ENCODE peak calls at places on chromosome 5, in nine cellular contexts. D is BE2C; P is hypothalamus; L is sciatic nerve; U is stimulated activated CD8-positive, alpha-beta memory T cell treated with anti-CD3 and anti-CD28 coated beads, Interleukin-2, amount 100 ng/mL, for 48 hours; G is iris pigment epithelial cell; X is Peyer's patch; O is right atrium auricular region; A is SK-MEL-5. K is an unnamed sample.

GRCh38 chr5:159961176-159961689 is 45.0 kb downstream of the ADRA1B start:
- DNase-seq in L (no peak), D (no peak), G (no peak), O (no peak), A (no peak), X (no peak), P (no peak), U (no peak), K (no peak)

GRCh38 chr5:166639151-166639550 is 1652.3 kb upstream of the WWC1 start:
- DNase-seq in G (no peak), U (no peak), P (no peak), D (no peak), A (no peak), L (no peak), X (no peak), O (no peak), K (no peak)

GRCh38 chr5:159053216-159053615 is 46.5 kb downstream of the EBF1 start:
- DNase-seq in A (no peak), P (no peak), O (no peak), G (no peak), X (no peak), D (no peak), L (no peak), U (no peak), K (no peak)

GRCh38 chr5:30194595-30194994 is 998.9 kb upstream of the CDH6 start:
- DNase-seq in D (no peak), X (no peak), L (no peak), G (no peak), A (no peak), P (no peak), O (no peak), U (no peak), K (no peak)

GRCh38 chr5:135509995-135510394 is 25.8 kb downstream of the NEUROG1 start:
- DNase-seq in G (no peak), X (no peak), O (no peak), D (no peak), A (no peak), P (no peak), U (no peak), L (no peak), K (no peak)

GRCh38 chr5:81630721-81631120 is 120.2 kb downstream of the SSBP2 start:
- DNase-seq in D (no peak), G (no peak), O (no peak), A (no peak), U (no peak), X (no peak), P (no peak), L (no peak), K (no peak)

GRCh38 chr5:102139029-102139428 is 157.1 kb downstream of the SLCO4C1 start:
- DNase-seq in D (no peak), L (no peak), U (no peak), P (no peak), A (no peak), G (peak), X (no peak), O (no peak), K (no peak)

GRCh38 chr5:135215617-135215995 is 181.6 kb upstream of the PITX1 start:
- DNase-seq in D (no peak), A (no peak), X (peak), O (peak), U (no peak), P (no peak), L (no peak), G (no peak), K (peak)

GRCh38 chr5:43661102-43661501 is 58.1 kb downstream of the NNT start:
- DNase-seq in G (peak), L (no peak), P (no peak), D (peak), A (peak), O (no peak), X (no peak), U (peak), K (no peak)

GRCh38 chr5:143583385-143583784 is 179.9 kb upstream of the NR3C1 start:
- DNase-seq in A (no peak), O (no peak), G (no peak), L (no peak), U (no peak), D (no peak), P (no peak), X (no peak), K (no peak)

GRCh38 chr5:176538505-176538806 is 1.3 kb upstream of the RNF44 start:
- DNase-seq in P (no peak), L (no peak), U (no peak), D (no peak), A (no peak), O (no peak), G (no peak), X (peak), K (no peak)

GRCh38 chr5:159345861-159346260 is 15.6 kb upstream of the IL12B start:
- DNase-seq in D (no peak), O (no peak), A (peak), U (no peak), P (no peak), G (no peak), L (no peak), X (no peak), K (no peak)

GRCh38 chr5:130550553-130550940 is 614.5 kb downstream of the HINT1 start:
- DNase-seq in O (no peak), U (no peak), A (no peak), G (no peak), P (no peak), X (no peak), L (no peak), D (no peak), K (no peak)

GRCh38 chr5:143592648-143593047 is 189.2 kb upstream of the NR3C1 start:
- DNase-seq in A (peak), O (no peak), X (no peak), U (no peak), D (no peak), L (no peak), P (no peak), G (peak), K (no peak)

GRCh38 chr5:125227333-125228075 is 481.1 kb upstream of the ZNF608 start:
- DNase-seq in G (peak), P (no peak), U (no peak), A (peak), O (no peak), X (no peak), L (peak), D (peak), K (no peak)

GRCh38 chr5:157175071-157175612 is 5.5 kb upstream of the ITK start:
- DNase-seq in U (no peak), P (no peak), A (no peak), D (no peak), O (no peak), G (no peak), L (no peak), X (no peak), K (peak)

GRCh38 chr5:130992095-130992494 is 173.0 kb downstream of the HINT1 start:
- DNase-seq in X (no peak), O (no peak), U (no peak), P (no peak), L (no peak), G (peak), D (no peak), A (no peak), K (no peak)

GRCh38 chr5:7606840-7607453 is 211.0 kb downstream of the ADCY2 start:
- DNase-seq in L (no peak), X (no peak), U (no peak), P (no peak), D (no peak), O (no peak), A (no peak), G (no peak), K (no peak)